ENCODE peak calls at places on chromosomes 2 and 18, in seven cellular contexts. One of them, this sample, is unnamed.

GRCh38 chr2:235883675-235884074 is 284.5 kb downstream of the GBX2 start:
- DNase-seq in amniotic stem cell: no peak
- DNase-seq in fibroblast of the conjunctiva: no peak
- DNase-seq in stomach: no peak
- DNase-seq in NCI-H345: no peak
- DNase-seq in HEK293T: no peak
- DNase-seq in choroid plexus epithelial cell: no peak
- DNase-seq in this sample: no peak

GRCh38 chr2:154623819-154624218 is 74.7 kb upstream of the KCNJ3 start:
- DNase-seq in amniotic stem cell: no peak
- DNase-seq in fibroblast of the conjunctiva: peak; percentile 13
- DNase-seq in stomach: peak; percentile 49
- DNase-seq in NCI-H345: peak; percentile 42
- DNase-seq in HEK293T: peak; percentile 53
- DNase-seq in choroid plexus epithelial cell: peak; percentile 20
- DNase-seq in this sample: peak; percentile 48

GRCh38 chr2:174340400-174341300 is 5.9 kb downstream of the SP9 start:
- DNase-seq in amniotic stem cell: no peak
- DNase-seq in fibroblast of the conjunctiva: no peak
- DNase-seq in stomach: no peak
- DNase-seq in NCI-H345: no peak
- DNase-seq in HEK293T: no peak
- DNase-seq in choroid plexus epithelial cell: no peak
- DNase-seq in this sample: no peak

GRCh38 chr2:46770622-46771021 is 145.0 kb downstream of the MCFD2 start:
- DNase-seq in amniotic stem cell: peak; percentile 45
- DNase-seq in fibroblast of the conjunctiva: peak; percentile 61
- DNase-seq in stomach: no peak
- DNase-seq in NCI-H345: no peak
- DNase-seq in HEK293T: no peak
- DNase-seq in choroid plexus epithelial cell: peak; percentile 91
- DNase-seq in this sample: no peak

GRCh38 chr2:222548997-222549396 is 106.9 kb downstream of the FARSB start:
- DNase-seq in amniotic stem cell: no peak
- DNase-seq in fibroblast of the conjunctiva: peak; percentile 6
- DNase-seq in stomach: no peak
- DNase-seq in NCI-H345: no peak
- DNase-seq in HEK293T: no peak
- DNase-seq in choroid plexus epithelial cell: peak; percentile 62
- DNase-seq in this sample: peak; percentile 51

GRCh38 chr2:113842919-113843736 is 46.8 kb upstream of the ACTR3 start:
- DNase-seq in amniotic stem cell: peak; percentile 28
- DNase-seq in fibroblast of the conjunctiva: no peak
- DNase-seq in stomach: no peak
- DNase-seq in NCI-H345: no peak
- DNase-seq in HEK293T: no peak
- DNase-seq in choroid plexus epithelial cell: peak; percentile 52
- DNase-seq in this sample: no peak

GRCh38 chr2:120175000-120175581 is 48.1 kb downstream of the TMEM185B start:
- DNase-seq in amniotic stem cell: peak; percentile 26
- DNase-seq in fibroblast of the conjunctiva: peak; percentile 52
- DNase-seq in stomach: no peak
- DNase-seq in NCI-H345: peak; percentile 53
- DNase-seq in HEK293T: peak; percentile 61
- DNase-seq in choroid plexus epithelial cell: peak; percentile 84
- DNase-seq in this sample: peak; percentile 71

GRCh38 chr2:55420901-55421300 is 1.2 kb upstream of the CCDC88A start:
- DNase-seq in amniotic stem cell: no peak
- DNase-seq in fibroblast of the conjunctiva: no peak
- DNase-seq in stomach: no peak
- DNase-seq in NCI-H345: no peak
- DNase-seq in HEK293T: no peak
- DNase-seq in choroid plexus epithelial cell: no peak
- DNase-seq in this sample: no peak

GRCh38 chr2:134852518-134852917 is 14.1 kb downstream of the ACMSD start:
- DNase-seq in amniotic stem cell: no peak
- DNase-seq in fibroblast of the conjunctiva: no peak
- DNase-seq in stomach: no peak
- DNase-seq in NCI-H345: no peak
- DNase-seq in HEK293T: no peak
- DNase-seq in choroid plexus epithelial cell: no peak
- DNase-seq in this sample: no peak

GRCh38 chr2:212157011-212157410 is 381.6 kb downstream of the ERBB4 start:
- DNase-seq in amniotic stem cell: no peak
- DNase-seq in fibroblast of the conjunctiva: no peak
- DNase-seq in stomach: no peak
- DNase-seq in NCI-H345: no peak
- DNase-seq in HEK293T: no peak
- DNase-seq in choroid plexus epithelial cell: peak; percentile 25
- DNase-seq in this sample: no peak

GRCh38 chr2:241072151-241072550 is 29.9 kb downstream of the MTERF4 start:
- DNase-seq in amniotic stem cell: no peak
- DNase-seq in fibroblast of the conjunctiva: no peak
- DNase-seq in stomach: no peak
- DNase-seq in NCI-H345: no peak
- DNase-seq in HEK293T: no peak
- DNase-seq in choroid plexus epithelial cell: no peak
- DNase-seq in this sample: no peak

GRCh38 chr2:198314559-198315153 is 510.3 kb downstream of the PLCL1 start:
- DNase-seq in amniotic stem cell: peak; percentile 54
- DNase-seq in fibroblast of the conjunctiva: peak; percentile 54
- DNase-seq in stomach: no peak
- DNase-seq in NCI-H345: peak; percentile 43
- DNase-seq in HEK293T: peak; percentile 27
- DNase-seq in choroid plexus epithelial cell: peak; percentile 84
- DNase-seq in this sample: peak; percentile 51

GRCh38 chr2:127610561-127610960 is 35.4 kb upstream of the GPR17 start:
- DNase-seq in amniotic stem cell: no peak
- DNase-seq in fibroblast of the conjunctiva: no peak
- DNase-seq in stomach: no peak
- DNase-seq in NCI-H345: no peak
- DNase-seq in HEK293T: no peak
- DNase-seq in choroid plexus epithelial cell: no peak
- DNase-seq in this sample: no peak

GRCh38 chr18:46821856-46822711 is 65.2 kb upstream of the ST8SIA5 start:
- DNase-seq in amniotic stem cell: no peak
- DNase-seq in fibroblast of the conjunctiva: no peak
- DNase-seq in stomach: no peak
- DNase-seq in NCI-H345: no peak
- DNase-seq in HEK293T: no peak
- DNase-seq in choroid plexus epithelial cell: peak; percentile 40
- DNase-seq in this sample: no peak

GRCh38 chr18:38695559-38696270 is 1130.1 kb upstream of the CELF4 start:
- DNase-seq in amniotic stem cell: no peak
- DNase-seq in fibroblast of the conjunctiva: no peak
- DNase-seq in stomach: no peak
- DNase-seq in NCI-H345: no peak
- DNase-seq in HEK293T: no peak
- DNase-seq in choroid plexus epithelial cell: peak; percentile 8
- DNase-seq in this sample: no peak

GRCh38 chr2:27772804-27773203 is 1.3 kb downstream of the MRPL33 start:
- DNase-seq in amniotic stem cell: no peak
- DNase-seq in fibroblast of the conjunctiva: no peak
- DNase-seq in stomach: no peak
- DNase-seq in NCI-H345: no peak
- DNase-seq in HEK293T: no peak
- DNase-seq in choroid plexus epithelial cell: peak; percentile 23
- DNase-seq in this sample: no peak

GRCh38 chr2:84735383-84735782 is 145.5 kb downstream of the TRABD2A start:
- DNase-seq in amniotic stem cell: no peak
- DNase-seq in fibroblast of the conjunctiva: no peak
- DNase-seq in stomach: no peak
- DNase-seq in NCI-H345: no peak
- DNase-seq in HEK293T: no peak
- DNase-seq in choroid plexus epithelial cell: no peak
- DNase-seq in this sample: no peak

GRCh38 chr2:83364264-83364663 is 1094.8 kb downstream of the SUCLG1 start:
- DNase-seq in amniotic stem cell: no peak
- DNase-seq in fibroblast of the conjunctiva: no peak
- DNase-seq in stomach: no peak
- DNase-seq in NCI-H345: no peak
- DNase-seq in HEK293T: no peak
- DNase-seq in choroid plexus epithelial cell: peak; percentile 5
- DNase-seq in this sample: no peak

GRCh38 chr18:48122376-48122775 is 191.9 kb upstream of the SMAD2 start:
- DNase-seq in amniotic stem cell: no peak
- DNase-seq in fibroblast of the conjunctiva: no peak
- DNase-seq in stomach: no peak
- DNase-seq in NCI-H345: no peak
- DNase-seq in HEK293T: no peak
- DNase-seq in choroid plexus epithelial cell: no peak
- DNase-seq in this sample: no peak

GRCh38 chr18:78514910-78515670 is 464.5 kb upstream of the SALL3 start:
- DNase-seq in amniotic stem cell: no peak
- DNase-seq in fibroblast of the conjunctiva: no peak
- DNase-seq in stomach: peak; percentile 16
- DNase-seq in NCI-H345: no peak
- DNase-seq in HEK293T: no peak
- DNase-seq in choroid plexus epithelial cell: no peak
- DNase-seq in this sample: no peak

GRCh38 chr2:11292464-11293255 is 51.8 kb downstream of the ROCK2 start:
- DNase-seq in amniotic stem cell: no peak
- DNase-seq in fibroblast of the conjunctiva: no peak
- DNase-seq in stomach: no peak
- DNase-seq in NCI-H345: no peak
- DNase-seq in HEK293T: no peak
- DNase-seq in choroid plexus epithelial cell: peak; percentile 43
- DNase-seq in this sample: no peak